ENCODE peak calls at places on chromosomes 5 and 9, in seven cellular contexts. One of them, this sample, is unnamed.

GRCh38 chr5:175335691-175336090 is 108.3 kb downstream of the DRD1 start:
- DNase-seq in fibroblast of gingiva: no peak
- DNase-seq in GM18507: no peak
- DNase-seq in endothelial cell: no peak
- DNase-seq in smooth muscle cell of the brain vasculature: no peak
- DNase-seq in stimulated activated naive CD8-positive, alpha-beta T cell treated with anti-CD3 and anti-CD28 coated beads, Interleukin-15, Interleukin-2, amounts not matched to agents 100 U/mL and 50 U/mL, for 24 hours: no peak
- DNase-seq in B cell: no peak
- DNase-seq in this sample: no peak

GRCh38 chr5:132376694-132377641 is 7.5 kb downstream of the SLC22A5 start:
- DNase-seq in stimulated activated naive CD8-positive, alpha-beta T cell treated with anti-CD3 and anti-CD28 coated beads, Interleukin-15, Interleukin-2, amounts not matched to agents 100 U/mL and 50 U/mL, for 24 hours: no peak
- DNase-seq in endothelial cell: no peak
- DNase-seq in fibroblast of gingiva: no peak
- DNase-seq in B cell: no peak
- DNase-seq in smooth muscle cell of the brain vasculature: no peak
- DNase-seq in GM18507: no peak
- DNase-seq in this sample: no peak

GRCh38 chr9:98775831-98776441 is 20.4 kb downstream of the ANKS6 start:
- DNase-seq in stimulated activated naive CD8-positive, alpha-beta T cell treated with anti-CD3 and anti-CD28 coated beads, Interleukin-15, Interleukin-2, amounts not matched to agents 100 U/mL and 50 U/mL, for 24 hours: peak; percentile 48
- DNase-seq in endothelial cell: peak; percentile 72
- DNase-seq in smooth muscle cell of the brain vasculature: peak; percentile 51
- DNase-seq in fibroblast of gingiva: peak; percentile 52
- DNase-seq in B cell: peak; percentile 65
- DNase-seq in GM18507: peak; percentile 38
- DNase-seq in this sample: no peak

GRCh38 chr9:136572003-136572595 is 26.3 kb upstream of the NOTCH1 start:
- DNase-seq in stimulated activated naive CD8-positive, alpha-beta T cell treated with anti-CD3 and anti-CD28 coated beads, Interleukin-15, Interleukin-2, amounts not matched to agents 100 U/mL and 50 U/mL, for 24 hours: no peak
- DNase-seq in GM18507: no peak
- DNase-seq in fibroblast of gingiva: no peak
- DNase-seq in B cell: no peak
- DNase-seq in smooth muscle cell of the brain vasculature: no peak
- DNase-seq in endothelial cell: peak; percentile 57
- DNase-seq in this sample: no peak

GRCh38 chr5:177369050-177369912 is 11.6 kb downstream of the RGS14 start:
- DNase-seq in stimulated activated naive CD8-positive, alpha-beta T cell treated with anti-CD3 and anti-CD28 coated beads, Interleukin-15, Interleukin-2, amounts not matched to agents 100 U/mL and 50 U/mL, for 24 hours: peak; percentile 50
- DNase-seq in fibroblast of gingiva: no peak
- DNase-seq in endothelial cell: peak; percentile 57
- DNase-seq in GM18507: no peak
- DNase-seq in B cell: peak; percentile 44
- DNase-seq in smooth muscle cell of the brain vasculature: no peak
- DNase-seq in this sample: no peak

GRCh38 chr5:168057905-168058304 is 233.5 kb upstream of the WWC1 start:
- DNase-seq in stimulated activated naive CD8-positive, alpha-beta T cell treated with anti-CD3 and anti-CD28 coated beads, Interleukin-15, Interleukin-2, amounts not matched to agents 100 U/mL and 50 U/mL, for 24 hours: no peak
- DNase-seq in GM18507: no peak
- DNase-seq in endothelial cell: no peak
- DNase-seq in smooth muscle cell of the brain vasculature: no peak
- DNase-seq in B cell: peak; percentile 2
- DNase-seq in fibroblast of gingiva: no peak
- DNase-seq in this sample: no peak

GRCh38 chr5:53464722-53465121 is 15.7 kb upstream of the FST start:
- DNase-seq in GM18507: no peak
- DNase-seq in stimulated activated naive CD8-positive, alpha-beta T cell treated with anti-CD3 and anti-CD28 coated beads, Interleukin-15, Interleukin-2, amounts not matched to agents 100 U/mL and 50 U/mL, for 24 hours: no peak
- DNase-seq in B cell: no peak
- DNase-seq in fibroblast of gingiva: no peak
- DNase-seq in endothelial cell: no peak
- DNase-seq in smooth muscle cell of the brain vasculature: no peak
- DNase-seq in this sample: no peak

GRCh38 chr9:90979138-90979551 is 177.5 kb downstream of the SYK start:
- DNase-seq in GM18507: no peak
- DNase-seq in fibroblast of gingiva: no peak
- DNase-seq in B cell: no peak
- DNase-seq in smooth muscle cell of the brain vasculature: no peak
- DNase-seq in endothelial cell: no peak
- DNase-seq in stimulated activated naive CD8-positive, alpha-beta T cell treated with anti-CD3 and anti-CD28 coated beads, Interleukin-15, Interleukin-2, amounts not matched to agents 100 U/mL and 50 U/mL, for 24 hours: no peak
- DNase-seq in this sample: no peak

GRCh38 chr5:178238313-178238635 is 5.7 kb upstream of the PHYKPL start:
- DNase-seq in stimulated activated naive CD8-positive, alpha-beta T cell treated with anti-CD3 and anti-CD28 coated beads, Interleukin-15, Interleukin-2, amounts not matched to agents 100 U/mL and 50 U/mL, for 24 hours: no peak
- DNase-seq in smooth muscle cell of the brain vasculature: no peak
- DNase-seq in fibroblast of gingiva: no peak
- DNase-seq in B cell: no peak
- DNase-seq in endothelial cell: no peak
- DNase-seq in GM18507: no peak
- DNase-seq in this sample: no peak

GRCh38 chr5:138712324-138712723 is 40.9 kb upstream of the CTNNA1 start:
- DNase-seq in fibroblast of gingiva: no peak
- DNase-seq in endothelial cell: no peak
- DNase-seq in smooth muscle cell of the brain vasculature: no peak
- DNase-seq in B cell: no peak
- DNase-seq in GM18507: no peak
- DNase-seq in stimulated activated naive CD8-positive, alpha-beta T cell treated with anti-CD3 and anti-CD28 coated beads, Interleukin-15, Interleukin-2, amounts not matched to agents 100 U/mL and 50 U/mL, for 24 hours: no peak
- DNase-seq in this sample: no peak

GRCh38 chr5:107966216-107966615 is 295.5 kb upstream of the EFNA5 start:
- DNase-seq in B cell: no peak
- DNase-seq in smooth muscle cell of the brain vasculature: no peak
- DNase-seq in stimulated activated naive CD8-positive, alpha-beta T cell treated with anti-CD3 and anti-CD28 coated beads, Interleukin-15, Interleukin-2, amounts not matched to agents 100 U/mL and 50 U/mL, for 24 hours: no peak
- DNase-seq in endothelial cell: no peak
- DNase-seq in fibroblast of gingiva: no peak
- DNase-seq in GM18507: no peak
- DNase-seq in this sample: no peak

GRCh38 chr5:158819840-158820620 is 279.7 kb downstream of the EBF1 start:
- DNase-seq in stimulated activated naive CD8-positive, alpha-beta T cell treated with anti-CD3 and anti-CD28 coated beads, Interleukin-15, Interleukin-2, amounts not matched to agents 100 U/mL and 50 U/mL, for 24 hours: peak; percentile 14
- DNase-seq in fibroblast of gingiva: no peak
- DNase-seq in smooth muscle cell of the brain vasculature: no peak
- DNase-seq in endothelial cell: no peak
- DNase-seq in B cell: peak; percentile 37
- DNase-seq in GM18507: peak; percentile 40
- DNase-seq in this sample: no peak

GRCh38 chr5:134451618-134452505 is 40.2 kb upstream of the CDKN2AIPNL start:
- DNase-seq in GM18507: no peak
- DNase-seq in B cell: no peak
- DNase-seq in endothelial cell: no peak
- DNase-seq in fibroblast of gingiva: peak; percentile 60
- DNase-seq in stimulated activated naive CD8-positive, alpha-beta T cell treated with anti-CD3 and anti-CD28 coated beads, Interleukin-15, Interleukin-2, amounts not matched to agents 100 U/mL and 50 U/mL, for 24 hours: no peak
- DNase-seq in smooth muscle cell of the brain vasculature: peak; percentile 46
- DNase-seq in this sample: peak; percentile 65

GRCh38 chr9:99158629-99159028 is 53.7 kb downstream of the TGFBR1 start:
- DNase-seq in stimulated activated naive CD8-positive, alpha-beta T cell treated with anti-CD3 and anti-CD28 coated beads, Interleukin-15, Interleukin-2, amounts not matched to agents 100 U/mL and 50 U/mL, for 24 hours: no peak
- DNase-seq in smooth muscle cell of the brain vasculature: no peak
- DNase-seq in B cell: no peak
- DNase-seq in endothelial cell: no peak
- DNase-seq in GM18507: no peak
- DNase-seq in fibroblast of gingiva: no peak
- DNase-seq in this sample: no peak

GRCh38 chr5:137629646-137630045 is 106.2 kb downstream of the KLHL3 start:
- DNase-seq in B cell: peak; percentile 55
- DNase-seq in GM18507: peak; percentile 66
- DNase-seq in smooth muscle cell of the brain vasculature: peak; percentile 20
- DNase-seq in endothelial cell: no peak
- DNase-seq in fibroblast of gingiva: peak; percentile 41
- DNase-seq in stimulated activated naive CD8-positive, alpha-beta T cell treated with anti-CD3 and anti-CD28 coated beads, Interleukin-15, Interleukin-2, amounts not matched to agents 100 U/mL and 50 U/mL, for 24 hours: no peak
- DNase-seq in this sample: no peak

GRCh38 chr5:154995679-154996078 is 17.9 kb upstream of the KIF4B start:
- DNase-seq in fibroblast of gingiva: no peak
- DNase-seq in GM18507: no peak
- DNase-seq in smooth muscle cell of the brain vasculature: no peak
- DNase-seq in stimulated activated naive CD8-positive, alpha-beta T cell treated with anti-CD3 and anti-CD28 coated beads, Interleukin-15, Interleukin-2, amounts not matched to agents 100 U/mL and 50 U/mL, for 24 hours: no peak
- DNase-seq in endothelial cell: peak; percentile 48
- DNase-seq in B cell: no peak
- DNase-seq in this sample: no peak

GRCh38 chr5:172640822-172641358 is at the start of gene NEURL1B:
- DNase-seq in fibroblast of gingiva: peak; percentile 7
- DNase-seq in B cell: peak; percentile 37
- DNase-seq in stimulated activated naive CD8-positive, alpha-beta T cell treated with anti-CD3 and anti-CD28 coated beads, Interleukin-15, Interleukin-2, amounts not matched to agents 100 U/mL and 50 U/mL, for 24 hours: peak; percentile 60
- DNase-seq in smooth muscle cell of the brain vasculature: peak; percentile 15
- DNase-seq in GM18507: no peak
- DNase-seq in endothelial cell: peak; percentile 68
- DNase-seq in this sample: peak; percentile 87

GRCh38 chr5:59238126-59238902 is 655.2 kb downstream of the PDE4D start:
- DNase-seq in B cell: no peak
- DNase-seq in stimulated activated naive CD8-positive, alpha-beta T cell treated with anti-CD3 and anti-CD28 coated beads, Interleukin-15, Interleukin-2, amounts not matched to agents 100 U/mL and 50 U/mL, for 24 hours: no peak
- DNase-seq in GM18507: no peak
- DNase-seq in smooth muscle cell of the brain vasculature: no peak
- DNase-seq in endothelial cell: no peak
- DNase-seq in fibroblast of gingiva: no peak
- DNase-seq in this sample: no peak

GRCh38 chr9:95796029-95796428 is 79.5 kb upstream of the ERCC6L2 start:
- DNase-seq in B cell: no peak
- DNase-seq in GM18507: no peak
- DNase-seq in endothelial cell: no peak
- DNase-seq in fibroblast of gingiva: no peak
- DNase-seq in stimulated activated naive CD8-positive, alpha-beta T cell treated with anti-CD3 and anti-CD28 coated beads, Interleukin-15, Interleukin-2, amounts not matched to agents 100 U/mL and 50 U/mL, for 24 hours: no peak
- DNase-seq in smooth muscle cell of the brain vasculature: no peak
- DNase-seq in this sample: no peak

GRCh38 chr9:73269430-73270101 is 117.9 kb downstream of the ANXA1 start:
- DNase-seq in endothelial cell: no peak
- DNase-seq in fibroblast of gingiva: peak; percentile 51
- DNase-seq in smooth muscle cell of the brain vasculature: no peak
- DNase-seq in stimulated activated naive CD8-positive, alpha-beta T cell treated with anti-CD3 and anti-CD28 coated beads, Interleukin-15, Interleukin-2, amounts not matched to agents 100 U/mL and 50 U/mL, for 24 hours: no peak
- DNase-seq in B cell: no peak
- DNase-seq in GM18507: no peak
- DNase-seq in this sample: no peak

GRCh38 chr5:42268630-42269029 is 154.6 kb upstream of the GHR start:
- DNase-seq in stimulated activated naive CD8-positive, alpha-beta T cell treated with anti-CD3 and anti-CD28 coated beads, Interleukin-15, Interleukin-2, amounts not matched to agents 100 U/mL and 50 U/mL, for 24 hours: no peak
- DNase-seq in B cell: no peak
- DNase-seq in fibroblast of gingiva: peak; percentile 60
- DNase-seq in smooth muscle cell of the brain vasculature: no peak
- DNase-seq in GM18507: no peak
- DNase-seq in endothelial cell: no peak
- DNase-seq in this sample: no peak

GRCh38 chr9:93220627-93221425 is 36.9 kb downstream of the WNK2 start:
- DNase-seq in B cell: no peak
- DNase-seq in stimulated activated naive CD8-positive, alpha-beta T cell treated with anti-CD3 and anti-CD28 coated beads, Interleukin-15, Interleukin-2, amounts not matched to agents 100 U/mL and 50 U/mL, for 24 hours: no peak
- DNase-seq in GM18507: no peak
- DNase-seq in fibroblast of gingiva: no peak
- DNase-seq in smooth muscle cell of the brain vasculature: no peak
- DNase-seq in endothelial cell: no peak
- DNase-seq in this sample: no peak

GRCh38 chr5:176373100-176373818 is 8.0 kb downstream of the ARL10 start:
- DNase-seq in B cell: peak; percentile 46
- DNase-seq in smooth muscle cell of the brain vasculature: no peak
- DNase-seq in endothelial cell: no peak
- DNase-seq in stimulated activated naive CD8-positive, alpha-beta T cell treated with anti-CD3 and anti-CD28 coated beads, Interleukin-15, Interleukin-2, amounts not matched to agents 100 U/mL and 50 U/mL, for 24 hours: no peak
- DNase-seq in GM18507: no peak
- DNase-seq in fibroblast of gingiva: peak; percentile 39
- DNase-seq in this sample: no peak

GRCh38 chr9:125433461-125434001 is 171.9 kb downstream of the GAPVD1 start:
- DNase-seq in fibroblast of gingiva: no peak
- DNase-seq in GM18507: no peak
- DNase-seq in endothelial cell: no peak
- DNase-seq in stimulated activated naive CD8-positive, alpha-beta T cell treated with anti-CD3 and anti-CD28 coated beads, Interleukin-15, Interleukin-2, amounts not matched to agents 100 U/mL and 50 U/mL, for 24 hours: no peak
- DNase-seq in B cell: no peak
- DNase-seq in smooth muscle cell of the brain vasculature: no peak
- DNase-seq in this sample: peak; percentile 36

GRCh38 chr5:157540707-157541451 is 34.7 kb downstream of the ADAM19 start:
- DNase-seq in B cell: peak; percentile 61
- DNase-seq in fibroblast of gingiva: no peak
- DNase-seq in endothelial cell: peak; percentile 43
- DNase-seq in stimulated activated naive CD8-positive, alpha-beta T cell treated with anti-CD3 and anti-CD28 coated beads, Interleukin-15, Interleukin-2, amounts not matched to agents 100 U/mL and 50 U/mL, for 24 hours: peak; percentile 39
- DNase-seq in smooth muscle cell of the brain vasculature: no peak
- DNase-seq in GM18507: peak; percentile 59
- DNase-seq in this sample: peak; percentile 71

GRCh38 chr5:172095368-172095960 is 89.0 kb upstream of the FBXW11 start:
- DNase-seq in GM18507: no peak
- DNase-seq in stimulated activated naive CD8-positive, alpha-beta T cell treated with anti-CD3 and anti-CD28 coated beads, Interleukin-15, Interleukin-2, amounts not matched to agents 100 U/mL and 50 U/mL, for 24 hours: no peak
- DNase-seq in fibroblast of gingiva: no peak
- DNase-seq in smooth muscle cell of the brain vasculature: no peak
- DNase-seq in endothelial cell: no peak
- DNase-seq in B cell: no peak
- DNase-seq in this sample: no peak

GRCh38 chr5:16600397-16600796 is 16.4 kb downstream of the RETREG1 start:
- DNase-seq in stimulated activated naive CD8-positive, alpha-beta T cell treated with anti-CD3 and anti-CD28 coated beads, Interleukin-15, Interleukin-2, amounts not matched to agents 100 U/mL and 50 U/mL, for 24 hours: no peak
- DNase-seq in endothelial cell: no peak
- DNase-seq in GM18507: no peak
- DNase-seq in fibroblast of gingiva: no peak
- DNase-seq in smooth muscle cell of the brain vasculature: no peak
- DNase-seq in B cell: no peak
- DNase-seq in this sample: peak; percentile 87

GRCh38 chr9:93058357-93059096 is at the start of gene SUSD3:
- DNase-seq in GM18507: peak; percentile 69
- DNase-seq in stimulated activated naive CD8-positive, alpha-beta T cell treated with anti-CD3 and anti-CD28 coated beads, Interleukin-15, Interleukin-2, amounts not matched to agents 100 U/mL and 50 U/mL, for 24 hours: peak; percentile 80
- DNase-seq in B cell: peak; percentile 87
- DNase-seq in fibroblast of gingiva: no peak
- DNase-seq in endothelial cell: peak; percentile 66
- DNase-seq in smooth muscle cell of the brain vasculature: no peak
- DNase-seq in this sample: peak; percentile 81

GRCh38 chr9:131477367-131477766 is 25.4 kb upstream of the POMT1 start:
- DNase-seq in fibroblast of gingiva: no peak
- DNase-seq in GM18507: no peak
- DNase-seq in smooth muscle cell of the brain vasculature: no peak
- DNase-seq in endothelial cell: no peak
- DNase-seq in B cell: no peak
- DNase-seq in stimulated activated naive CD8-positive, alpha-beta T cell treated with anti-CD3 and anti-CD28 coated beads, Interleukin-15, Interleukin-2, amounts not matched to agents 100 U/mL and 50 U/mL, for 24 hours: no peak
- DNase-seq in this sample: no peak

GRCh38 chr9:84285381-84285780 is 55.2 kb downstream of the SLC28A3 start:
- DNase-seq in endothelial cell: no peak
- DNase-seq in stimulated activated naive CD8-positive, alpha-beta T cell treated with anti-CD3 and anti-CD28 coated beads, Interleukin-15, Interleukin-2, amounts not matched to agents 100 U/mL and 50 U/mL, for 24 hours: no peak
- DNase-seq in GM18507: no peak
- DNase-seq in smooth muscle cell of the brain vasculature: no peak
- DNase-seq in fibroblast of gingiva: no peak
- DNase-seq in B cell: no peak
- DNase-seq in this sample: no peak

GRCh38 chr9:124764774-124765438 is 6.2 kb downstream of the NR6A1 start:
- DNase-seq in B cell: no peak
- DNase-seq in endothelial cell: no peak
- DNase-seq in stimulated activated naive CD8-positive, alpha-beta T cell treated with anti-CD3 and anti-CD28 coated beads, Interleukin-15, Interleukin-2, amounts not matched to agents 100 U/mL and 50 U/mL, for 24 hours: no peak
- DNase-seq in smooth muscle cell of the brain vasculature: no peak
- DNase-seq in fibroblast of gingiva: no peak
- DNase-seq in GM18507: no peak
- DNase-seq in this sample: no peak

GRCh38 chr5:131081371-131081770 is 83.7 kb downstream of the HINT1 start:
- DNase-seq in stimulated activated naive CD8-positive, alpha-beta T cell treated with anti-CD3 and anti-CD28 coated beads, Interleukin-15, Interleukin-2, amounts not matched to agents 100 U/mL and 50 U/mL, for 24 hours: no peak
- DNase-seq in endothelial cell: no peak
- DNase-seq in GM18507: no peak
- DNase-seq in smooth muscle cell of the brain vasculature: no peak
- DNase-seq in fibroblast of gingiva: peak; percentile 88
- DNase-seq in B cell: no peak
- DNase-seq in this sample: no peak

GRCh38 chr9:114165407-114166102 is 10.2 kb downstream of the COL27A1 start:
- DNase-seq in endothelial cell: no peak
- DNase-seq in smooth muscle cell of the brain vasculature: no peak
- DNase-seq in fibroblast of gingiva: no peak
- DNase-seq in B cell: no peak
- DNase-seq in stimulated activated naive CD8-positive, alpha-beta T cell treated with anti-CD3 and anti-CD28 coated beads, Interleukin-15, Interleukin-2, amounts not matched to agents 100 U/mL and 50 U/mL, for 24 hours: no peak
- DNase-seq in GM18507: no peak
- DNase-seq in this sample: no peak

GRCh38 chr5:64923151-64923685 is 154.5 kb downstream of the CWC27 start:
- DNase-seq in endothelial cell: no peak
- DNase-seq in smooth muscle cell of the brain vasculature: no peak
- DNase-seq in GM18507: no peak
- DNase-seq in fibroblast of gingiva: no peak
- DNase-seq in B cell: no peak
- DNase-seq in stimulated activated naive CD8-positive, alpha-beta T cell treated with anti-CD3 and anti-CD28 coated beads, Interleukin-15, Interleukin-2, amounts not matched to agents 100 U/mL and 50 U/mL, for 24 hours: no peak
- DNase-seq in this sample: no peak

GRCh38 chr5:81779125-81779934 is 28.4 kb upstream of the SSBP2 start:
- DNase-seq in GM18507: no peak
- DNase-seq in endothelial cell: no peak
- DNase-seq in smooth muscle cell of the brain vasculature: no peak
- DNase-seq in B cell: peak; percentile 61
- DNase-seq in stimulated activated naive CD8-positive, alpha-beta T cell treated with anti-CD3 and anti-CD28 coated beads, Interleukin-15, Interleukin-2, amounts not matched to agents 100 U/mL and 50 U/mL, for 24 hours: peak; percentile 48
- DNase-seq in fibroblast of gingiva: peak; percentile 32
- DNase-seq in this sample: peak; percentile 81

GRCh38 chr5:395156-395920 is 47.6 kb upstream of the EXOC3 start:
- DNase-seq in endothelial cell: no peak
- DNase-seq in stimulated activated naive CD8-positive, alpha-beta T cell treated with anti-CD3 and anti-CD28 coated beads, Interleukin-15, Interleukin-2, amounts not matched to agents 100 U/mL and 50 U/mL, for 24 hours: no peak
- DNase-seq in GM18507: no peak
- DNase-seq in fibroblast of gingiva: peak; percentile 91
- DNase-seq in smooth muscle cell of the brain vasculature: no peak
- DNase-seq in B cell: no peak
- DNase-seq in this sample: peak; percentile 50